ENCODE peak calls at places on chromosome 22, in five cellular contexts. One of them, this sample, is unnamed.
A peak's percentile ranks its signal among the peaks of the same experiment; 100 is the strongest.

GRCh38 chr22:49009359-49010063 is 818.2 kb downstream of the BRD1 start:
- DNase-seq in EL: no peak
- DNase-seq in AML-193: no peak
- DNase-seq in T follicular helper cell: no peak
- DNase-seq in choroid plexus epithelial cell: no peak
- DNase-seq in this sample: no peak

GRCh38 chr22:31584804-31585160 is 77.2 kb downstream of the PISD start:
- DNase-seq in EL: no peak
- DNase-seq in AML-193: no peak
- DNase-seq in T follicular helper cell: no peak
- DNase-seq in choroid plexus epithelial cell: peak; percentile 34
- DNase-seq in this sample: no peak

GRCh38 chr22:46084943-46085830 is 65.1 kb upstream of the PPARA start:
- DNase-seq in EL: peak; percentile 59
- DNase-seq in AML-193: no peak
- DNase-seq in T follicular helper cell: no peak
- DNase-seq in choroid plexus epithelial cell: no peak
- DNase-seq in this sample: peak; percentile 89

GRCh38 chr22:27919222-27919942 is at the start of gene PITPNB:
- DNase-seq in EL: peak; percentile 98
- DNase-seq in AML-193: peak; percentile 94
- DNase-seq in T follicular helper cell: peak; percentile 97
- DNase-seq in choroid plexus epithelial cell: peak; percentile 99
- DNase-seq in this sample: peak; percentile 98

GRCh38 chr22:44915441-44915840 is 94.4 kb downstream of the PHF21B start:
- DNase-seq in EL: no peak
- DNase-seq in AML-193: no peak
- DNase-seq in T follicular helper cell: no peak
- DNase-seq in choroid plexus epithelial cell: no peak
- DNase-seq in this sample: no peak

GRCh38 chr22:46596819-46597218 is 23.4 kb upstream of the GRAMD4 start:
- DNase-seq in EL: no peak
- DNase-seq in AML-193: no peak
- DNase-seq in T follicular helper cell: no peak
- DNase-seq in choroid plexus epithelial cell: no peak
- DNase-seq in this sample: no peak

GRCh38 chr22:24977370-24978230 is 25.1 kb downstream of the KIAA1671 start:
- DNase-seq in EL: no peak
- DNase-seq in AML-193: no peak
- DNase-seq in T follicular helper cell: no peak
- DNase-seq in choroid plexus epithelial cell: peak; percentile 28
- DNase-seq in this sample: peak; percentile 24

GRCh38 chr22:23067691-23068090 is 2.6 kb upstream of the GNAZ start:
- DNase-seq in EL: no peak
- DNase-seq in AML-193: no peak
- DNase-seq in T follicular helper cell: no peak
- DNase-seq in choroid plexus epithelial cell: no peak
- DNase-seq in this sample: peak; percentile 24

GRCh38 chr22:36391648-36392047 is 3.9 kb upstream of the MYH9 start:
- DNase-seq in EL: no peak
- DNase-seq in AML-193: no peak
- DNase-seq in T follicular helper cell: no peak
- DNase-seq in choroid plexus epithelial cell: no peak
- DNase-seq in this sample: no peak

GRCh38 chr22:23565288-23565941 is 14.7 kb downstream of the IGLL1 start:
- DNase-seq in EL: peak; percentile 16
- DNase-seq in AML-193: peak; percentile 14
- DNase-seq in T follicular helper cell: no peak
- DNase-seq in choroid plexus epithelial cell: peak; percentile 6
- DNase-seq in this sample: no peak

GRCh38 chr22:43992331-43992821 is 31.7 kb upstream of the PARVB start:
- DNase-seq in EL: peak; percentile 77
- DNase-seq in AML-193: no peak
- DNase-seq in T follicular helper cell: no peak
- DNase-seq in choroid plexus epithelial cell: no peak
- DNase-seq in this sample: no peak

GRCh38 chr22:20422271-20422958 is 15.2 kb downstream of the SCARF2 start:
- DNase-seq in EL: no peak
- DNase-seq in AML-193: no peak
- DNase-seq in T follicular helper cell: no peak
- DNase-seq in choroid plexus epithelial cell: no peak
- DNase-seq in this sample: peak; percentile 28

GRCh38 chr22:46862418-46863324 is 100.2 kb downstream of the TBC1D22A start:
- DNase-seq in EL: no peak
- DNase-seq in AML-193: no peak
- DNase-seq in T follicular helper cell: no peak
- DNase-seq in choroid plexus epithelial cell: no peak
- DNase-seq in this sample: no peak

GRCh38 chr22:23715811-23716355 is 25.1 kb downstream of the RGL4 start:
- DNase-seq in EL: no peak
- DNase-seq in AML-193: peak; percentile 21
- DNase-seq in T follicular helper cell: no peak
- DNase-seq in choroid plexus epithelial cell: no peak
- DNase-seq in this sample: no peak

GRCh38 chr22:46209262-46209661 is 40.8 kb downstream of the CDPF1 start:
- DNase-seq in EL: no peak
- DNase-seq in AML-193: no peak
- DNase-seq in T follicular helper cell: no peak
- DNase-seq in choroid plexus epithelial cell: no peak
- DNase-seq in this sample: peak; percentile 11

GRCh38 chr22:16956290-16956689 is 51.7 kb downstream of the GAB4 start:
- DNase-seq in EL: no peak
- DNase-seq in AML-193: no peak
- DNase-seq in T follicular helper cell: no peak
- DNase-seq in choroid plexus epithelial cell: no peak
- DNase-seq in this sample: no peak

GRCh38 chr22:20881231-20881630 is 22.4 kb downstream of the SNAP29 start:
- DNase-seq in EL: peak; percentile 37
- DNase-seq in AML-193: no peak
- DNase-seq in T follicular helper cell: no peak
- DNase-seq in choroid plexus epithelial cell: no peak
- DNase-seq in this sample: no peak

GRCh38 chr22:36135306-36135705 is 25.2 kb downstream of the APOL3 start:
- DNase-seq in EL: no peak
- DNase-seq in AML-193: no peak
- DNase-seq in T follicular helper cell: no peak
- DNase-seq in choroid plexus epithelial cell: no peak
- DNase-seq in this sample: no peak

GRCh38 chr22:38755911-38756532 is at the start of gene SUN2:
- DNase-seq in EL: peak; percentile 85
- DNase-seq in AML-193: peak; percentile 67
- DNase-seq in T follicular helper cell: peak; percentile 90
- DNase-seq in choroid plexus epithelial cell: peak; percentile 82
- DNase-seq in this sample: peak; percentile 83

GRCh38 chr22:49629586-49630447 is 197.9 kb downstream of the BRD1 start:
- DNase-seq in EL: no peak
- DNase-seq in AML-193: no peak
- DNase-seq in T follicular helper cell: no peak
- DNase-seq in choroid plexus epithelial cell: no peak
- DNase-seq in this sample: no peak

GRCh38 chr22:46791201-46791731 is 28.8 kb downstream of the TBC1D22A start:
- DNase-seq in EL: peak; percentile 56
- DNase-seq in AML-193: peak; percentile 68
- DNase-seq in T follicular helper cell: peak; percentile 80
- DNase-seq in choroid plexus epithelial cell: peak; percentile 80
- DNase-seq in this sample: peak; percentile 65

GRCh38 chr22:17283423-17283822 is 64.2 kb upstream of the ADA2 start:
- DNase-seq in EL: no peak
- DNase-seq in AML-193: no peak
- DNase-seq in T follicular helper cell: no peak
- DNase-seq in choroid plexus epithelial cell: no peak
- DNase-seq in this sample: no peak

GRCh38 chr22:23789121-23789520 is 2.4 kb downstream of the SMARCB1 start:
- DNase-seq in EL: no peak
- DNase-seq in AML-193: no peak
- DNase-seq in T follicular helper cell: no peak
- DNase-seq in choroid plexus epithelial cell: no peak
- DNase-seq in this sample: no peak

GRCh38 chr22:39234867-39235687 is 9.7 kb downstream of the PDGFB start:
- DNase-seq in EL: no peak
- DNase-seq in AML-193: no peak
- DNase-seq in T follicular helper cell: no peak
- DNase-seq in choroid plexus epithelial cell: no peak
- DNase-seq in this sample: no peak

GRCh38 chr22:48864748-48865147 is 962.9 kb downstream of the BRD1 start:
- DNase-seq in EL: no peak
- DNase-seq in AML-193: no peak
- DNase-seq in T follicular helper cell: no peak
- DNase-seq in choroid plexus epithelial cell: no peak
- DNase-seq in this sample: no peak

GRCh38 chr22:27851974-27852713 is 50.6 kb upstream of the MN1 start:
- DNase-seq in EL: no peak
- DNase-seq in AML-193: no peak
- DNase-seq in T follicular helper cell: no peak
- DNase-seq in choroid plexus epithelial cell: peak; percentile 40
- DNase-seq in this sample: no peak

GRCh38 chr22:21766933-21767462 is 31.4 kb upstream of the YPEL1 start:
- DNase-seq in EL: no peak
- DNase-seq in AML-193: no peak
- DNase-seq in T follicular helper cell: peak; percentile 4
- DNase-seq in choroid plexus epithelial cell: no peak
- DNase-seq in this sample: no peak

GRCh38 chr22:37684803-37685615 is 1.1 kb upstream of the NOL12 start:
- DNase-seq in EL: no peak
- DNase-seq in AML-193: no peak
- DNase-seq in T follicular helper cell: no peak
- DNase-seq in choroid plexus epithelial cell: no peak
- DNase-seq in this sample: no peak